ENCODE peak calls at places on chromosomes 4 and X, in six cellular contexts. C is HepG2, B is SK-N-SH, R is K562, S is GM12878, G is H1. X is an unnamed sample.

GRCh38 chr4:52037730-52038108 is 380 bp downstream of the SGCB start:
- DNase-seq in G (peak; percentile 76), S (no peak), C (no peak), R (no peak), B (peak; percentile 90), X (no peak)

GRCh38 chrX:153723351-153724251 is 586 bp downstream of the BCAP31 start:
- DNase-seq in B (peak; percentile 68), R (peak; percentile 67), C (peak; percentile 59), S (no peak), G (peak; percentile 63), X (peak; percentile 54)

GRCh38 chrX:2862404-2862803 is 33.7 kb downstream of the GYG2 start:
- DNase-seq in S (no peak), R (no peak), B (no peak), C (peak; percentile 7), G (no peak), X (no peak)

GRCh38 chr4:37473807-37474206 is 212.4 kb downstream of the RELL1 start:
- DNase-seq in B (no peak), G (no peak), S (no peak), R (no peak), C (no peak), X (no peak)

GRCh38 chrX:14899607-14900006 is 26.4 kb downstream of the MOSPD2 start:
- DNase-seq in C (no peak), B (no peak), S (no peak), R (peak; percentile 11), G (no peak), X (no peak)

GRCh38 chr4:158166701-158167100 is 6.1 kb downstream of the GASK1B start:
- DNase-seq in R (no peak), G (no peak), S (no peak), B (no peak), C (no peak), X (no peak)

GRCh38 chrX:72358313-72358712 is 52.6 kb upstream of the CITED1 start:
- DNase-seq in C (no peak), G (no peak), B (no peak), R (no peak), S (no peak), X (no peak)

GRCh38 chr4:7687796-7688195 is 251.9 kb downstream of the AFAP1 start:
- DNase-seq in S (no peak), C (no peak), B (no peak), G (no peak), R (no peak), X (no peak)

GRCh38 chr4:126071346-126072333 is 756.9 kb downstream of the FAT4 start:
- DNase-seq in S (no peak), G (no peak), R (no peak), C (peak; percentile 11), B (peak; percentile 22), X (no peak)

GRCh38 chr4:42995343-42995944 is 102.9 kb downstream of the GRXCR1 start:
- DNase-seq in B (peak; percentile 57), C (peak; percentile 12), R (peak; percentile 13), S (no peak), G (no peak), X (peak; percentile 18)

GRCh38 chrX:68433155-68433980 is at the start of gene OPHN1:
- DNase-seq in S (no peak), G (peak; percentile 71), R (peak; percentile 59), B (peak; percentile 70), C (peak; percentile 29), X (no peak)

GRCh38 chr4:25258980-25259578 is 25.2 kb downstream of the PI4K2B start:
- DNase-seq in G (no peak), S (no peak), B (no peak), C (no peak), R (no peak), X (no peak)

GRCh38 chr4:184282251-184282713 is 64.6 kb upstream of the ENPP6 start:
- DNase-seq in R (no peak), B (no peak), C (peak; percentile 61), S (peak; percentile 80), G (no peak), X (no peak)

GRCh38 chr4:38056024-38056685 is 96.0 kb downstream of the PTTG2 start:
- DNase-seq in S (no peak), R (no peak), C (no peak), B (no peak), G (no peak), X (no peak)

GRCh38 chr4:165364452-165365080 is 14.2 kb upstream of the CPE start:
- DNase-seq in S (no peak), G (no peak), B (no peak), C (peak; percentile 31), R (no peak), X (no peak)

GRCh38 chrX:13747836-13748235 is 13.3 kb downstream of the OFD1 start:
- DNase-seq in B (peak; percentile 27), C (peak; percentile 21), G (no peak), S (no peak), R (peak; percentile 13), X (no peak)

GRCh38 chr4:6107886-6108285 is 89.7 kb upstream of the C4orf50 start:
- DNase-seq in G (peak; percentile 41), C (no peak), B (no peak), S (no peak), R (no peak), X (no peak)

GRCh38 chr4:17189322-17189721 is 290.9 kb upstream of the LDB2 start:
- DNase-seq in B (no peak), R (no peak), C (no peak), G (no peak), S (no peak), X (no peak)

GRCh38 chr4:10083861-10084641 is 32.5 kb downstream of the WDR1 start:
- DNase-seq in C (no peak), R (no peak), S (no peak), B (peak; percentile 13), G (no peak), X (peak; percentile 10)

GRCh38 chrX:135112096-135112729 is 8.1 kb downstream of the ETDB start:
- DNase-seq in S (no peak), B (peak; percentile 33), G (peak; percentile 58), C (no peak), R (peak; percentile 22), X (no peak)

GRCh38 chr4:82899339-82899738 is 1.2 kb upstream of the THAP9 start:
- DNase-seq in C (no peak), R (no peak), B (no peak), G (no peak), S (no peak), X (no peak)

GRCh38 chr4:183797041-183797444 is 108.1 kb upstream of the STOX2 start:
- DNase-seq in R (no peak), G (no peak), C (no peak), S (no peak), B (no peak), X (no peak)

GRCh38 chr4:130214268-130214667 is 1118.3 kb downstream of the C4orf33 start:
- DNase-seq in B (no peak), S (no peak), R (no peak), C (no peak), G (no peak), X (no peak)

DNA sequence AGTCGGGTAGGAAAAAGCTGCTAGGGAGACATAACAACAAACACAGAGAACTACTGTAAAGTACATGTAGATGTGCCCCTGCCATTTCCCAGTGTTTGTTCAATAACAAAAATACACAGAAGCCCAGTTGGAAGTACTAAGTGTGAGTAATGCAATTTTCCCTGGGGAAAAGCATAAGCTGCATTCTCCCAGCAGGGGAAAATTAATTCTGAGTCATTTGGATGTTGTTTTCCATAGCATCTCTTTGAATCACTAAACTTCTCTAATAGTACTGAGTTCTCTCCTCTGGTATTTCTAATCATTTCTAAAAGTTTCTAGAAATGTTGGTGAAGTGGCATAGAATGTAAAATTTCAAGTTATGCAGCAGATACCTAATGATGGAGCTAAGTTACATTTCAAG is 1114.9 kb downstream of the C4orf33 start:
- DNase-seq in S (no peak), G (no peak), R (no peak), C (no peak), B (no peak), X (no peak)
- TF ChIP-seq TAF1 in S (no peak), G (no peak), R (no peak), C (no peak), B (no peak), X (no peak)

GRCh38 chr4:76125816-76126215 is 22.4 kb downstream of the NUP54 start:
- DNase-seq in S (no peak), B (no peak), G (no peak), R (no peak), C (no peak), X (no peak)
- TF ChIP-seq TAF1 in S (no peak), B (no peak), G (no peak), R (no peak), C (no peak), X (no peak)

GRCh38 chr4:87855540-87855939 is 22.8 kb downstream of the MEPE start:
- DNase-seq in S (no peak), C (no peak), R (no peak), G (no peak), B (no peak), X (no peak)

GRCh38 chr4:87857789-87858188 is 25.0 kb downstream of the MEPE start:
- DNase-seq in G (no peak), R (no peak), C (no peak), S (no peak), B (no peak), X (no peak)

GRCh38 chr4:87853891-87854290 is 21.1 kb downstream of the MEPE start:
- DNase-seq in R (no peak), S (no peak), B (no peak), C (no peak), G (no peak), X (no peak)

GRCh38 chr4:87853108-87853507 is 20.3 kb downstream of the MEPE start:
- DNase-seq in G (no peak), R (peak; percentile 13), C (peak; percentile 60), S (no peak), B (peak; percentile 44), X (no peak)

DNA sequence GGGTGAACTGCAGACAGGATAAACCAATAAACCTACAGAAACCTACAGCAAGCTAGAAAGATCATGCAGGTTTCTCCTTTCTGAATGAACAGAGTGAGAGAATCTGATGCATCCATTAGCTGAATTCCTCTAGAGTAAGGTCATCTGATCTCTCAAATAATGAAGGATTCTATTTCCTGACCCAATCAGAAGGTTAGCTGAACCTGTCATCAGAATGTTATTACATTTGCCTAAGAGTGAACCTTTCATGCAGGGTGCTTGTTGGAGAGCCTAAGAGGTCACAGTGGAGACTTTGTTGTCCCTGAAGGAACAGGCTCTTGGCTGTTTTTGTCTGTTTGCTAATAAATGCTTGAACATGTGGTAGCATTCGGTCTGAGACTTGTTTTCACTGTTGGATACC is 24.0 kb downstream of the MEPE start:
- DNase-seq in R (no peak), C (peak; percentile 37), G (no peak), S (no peak), B (no peak), X (no peak)
- TF ChIP-seq TAF1 in R (no peak), C (no peak), G (no peak), S (no peak), B (no peak), X (no peak)

GRCh38 chr4:156295676-156296075 is 342.0 kb upstream of the CTSO start:
- DNase-seq in R (no peak), G (no peak), B (no peak), S (no peak), C (no peak), X (no peak)

GRCh38 chr4:156303708-156304107 is 350.0 kb upstream of the CTSO start:
- DNase-seq in B (no peak), S (no peak), G (no peak), R (no peak), C (no peak), X (no peak)

GRCh38 chr4:156294577-156294976 is 340.9 kb upstream of the CTSO start:
- DNase-seq in G (no peak), B (peak; percentile 6), S (no peak), C (peak; percentile 35), R (no peak), X (no peak)

GRCh38 chr4:156293657-156294297 is 340.1 kb upstream of the CTSO start:
- DNase-seq in G (no peak), B (no peak), S (no peak), R (no peak), C (no peak), X (no peak)

GRCh38 chr4:156298230-156298629 is 344.6 kb upstream of the CTSO start:
- DNase-seq in S (no peak), G (no peak), C (no peak), R (no peak), B (no peak), X (no peak)
- TF ChIP-seq TAF1 in S (no peak), G (no peak), C (no peak), R (no peak), B (no peak), X (no peak)